ENCODE peak calls at places on chromosomes 12 and 14, in four cellular contexts. One of them, this sample, is unnamed.

GRCh38 chr12:55698241-55698955 is 9.3 kb downstream of the ITGA7 start:
- DNase-seq in heart left ventricle: no peak
- DNase-seq in A673: no peak
- DNase-seq in pancreas: peak; percentile 35
- DNase-seq in this sample: no peak

GRCh38 chr14:24243336-24243836 is 963 bp upstream of the TINF2 start:
- DNase-seq in heart left ventricle: no peak
- DNase-seq in A673: no peak
- DNase-seq in pancreas: no peak
- DNase-seq in this sample: no peak

GRCh38 chr14:72828604-72829003 is 65.3 kb downstream of the DPF3 start:
- DNase-seq in heart left ventricle: peak; percentile 43
- DNase-seq in A673: no peak
- DNase-seq in pancreas: no peak
- DNase-seq in this sample: no peak

GRCh38 chr12:11622774-11623375 is 26.6 kb upstream of the ETV6 start:
- DNase-seq in heart left ventricle: no peak
- DNase-seq in A673: peak; percentile 29
- DNase-seq in pancreas: no peak
- DNase-seq in this sample: no peak

GRCh38 chr12:57899010-57899662 is 42.2 kb upstream of the ATP23 start:
- DNase-seq in heart left ventricle: peak; percentile 51
- DNase-seq in A673: no peak
- DNase-seq in pancreas: peak; percentile 65
- DNase-seq in this sample: no peak

GRCh38 chr12:48771588-48772112 is 17.2 kb downstream of the ADCY6 start:
- DNase-seq in heart left ventricle: no peak
- DNase-seq in A673: no peak
- DNase-seq in pancreas: no peak
- DNase-seq in this sample: no peak

GRCh38 chr12:8026282-8026637 is 6.3 kb upstream of the FOXJ2 start:
- DNase-seq in heart left ventricle: no peak
- DNase-seq in A673: no peak
- DNase-seq in pancreas: no peak
- DNase-seq in this sample: no peak

GRCh38 chr14:39426605-39427004 is 5.6 kb downstream of the FBXO33 start:
- DNase-seq in heart left ventricle: no peak
- DNase-seq in A673: peak; percentile 39
- DNase-seq in pancreas: no peak
- DNase-seq in this sample: peak; percentile 21

GRCh38 chr12:2274733-2275132 is 221.9 kb downstream of the CACNA1C start:
- DNase-seq in heart left ventricle: no peak
- DNase-seq in A673: no peak
- DNase-seq in pancreas: no peak
- DNase-seq in this sample: no peak

GRCh38 chr14:77307099-77307496 is 13.6 kb downstream of the POMT2 start:
- DNase-seq in heart left ventricle: no peak
- DNase-seq in A673: no peak
- DNase-seq in pancreas: no peak
- DNase-seq in this sample: no peak

GRCh38 chr14:77305696-77306095 is 15.0 kb downstream of the POMT2 start:
- DNase-seq in heart left ventricle: no peak
- DNase-seq in A673: no peak
- DNase-seq in pancreas: no peak
- DNase-seq in this sample: no peak

GRCh38 chr14:77303417-77304156 is 17.1 kb downstream of the POMT2 start:
- DNase-seq in heart left ventricle: no peak
- DNase-seq in A673: peak; percentile 32
- DNase-seq in pancreas: no peak
- DNase-seq in this sample: peak; percentile 96

GRCh38 chr14:77309122-77309521 is 11.6 kb downstream of the POMT2 start:
- DNase-seq in heart left ventricle: no peak
- DNase-seq in A673: no peak
- DNase-seq in pancreas: no peak
- DNase-seq in this sample: no peak

DNA sequence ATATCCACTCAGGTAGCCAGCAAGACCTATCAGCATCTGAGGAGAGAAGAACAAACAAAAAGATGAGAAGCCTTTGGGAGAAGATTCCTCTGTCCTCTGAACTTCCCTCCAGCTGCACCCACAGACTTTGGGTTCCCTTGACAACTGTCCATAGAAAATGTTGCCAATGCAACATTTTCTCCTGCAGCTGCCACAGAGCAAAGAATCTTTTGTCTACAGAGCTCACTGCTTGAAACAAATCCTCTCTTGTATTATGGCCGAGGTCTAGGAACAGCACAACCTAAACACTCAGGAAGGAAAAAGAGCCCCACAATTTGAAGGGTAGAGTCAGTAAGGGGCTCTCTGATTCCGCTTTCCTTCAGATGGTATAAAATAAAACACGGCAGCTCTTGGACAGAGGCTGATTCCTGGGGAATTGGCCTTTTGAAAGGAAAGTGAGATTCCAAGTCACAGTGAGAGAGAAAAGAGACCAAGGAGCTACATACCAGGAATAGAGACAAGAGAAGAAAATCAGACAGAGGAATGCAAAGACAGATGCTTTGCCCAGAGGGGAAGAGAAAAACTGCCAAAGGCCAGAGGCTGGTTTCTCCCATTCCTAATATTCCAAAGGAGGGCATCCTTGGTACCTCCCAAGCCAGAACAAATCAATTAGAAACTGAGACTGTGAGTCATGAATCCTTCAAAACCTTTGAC is 14.1 kb downstream of the POMT2 start:
- DNase-seq in heart left ventricle: no peak
- DNase-seq in A673: no peak
- DNase-seq in pancreas: no peak
- DNase-seq in this sample: no peak
- H3K4me3 ChIP-seq in heart left ventricle: no peak overlapping the region
- H3K4me3 ChIP-seq in A673: no peak overlapping the region
- H3K4me3 ChIP-seq in pancreas: no peak overlapping the region
- H3K4me3 ChIP-seq in this sample: no peak overlapping the region

DNA sequence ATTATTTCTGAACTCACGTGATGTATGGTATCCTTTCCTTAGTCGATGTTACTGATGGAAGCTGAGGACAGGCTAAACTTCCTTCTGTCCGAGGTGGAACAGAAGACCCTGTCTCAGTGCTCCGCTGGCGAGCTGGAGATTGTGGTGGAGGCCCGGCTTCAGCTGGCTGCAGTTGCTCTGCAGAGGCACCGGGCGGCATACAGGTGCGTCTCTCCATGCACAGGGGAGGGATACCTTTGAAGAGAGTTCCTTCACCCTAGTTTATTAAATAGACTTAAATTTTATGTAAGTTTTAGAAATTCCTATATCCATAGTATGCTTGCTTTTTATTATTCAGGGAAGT is 186.7 kb upstream of the NEDD1 start:
- DNase-seq in heart left ventricle: no peak
- DNase-seq in A673: no peak
- DNase-seq in pancreas: peak; percentile 64
- DNase-seq in this sample: no peak
- TF ChIP-seq CTCF in heart left ventricle: no peak
- TF ChIP-seq CTCF in A673: no peak
- TF ChIP-seq CTCF in pancreas: no peak
- TF ChIP-seq CTCF in this sample: no peak

GRCh38 chr14:103491691-103492090 is 30.9 kb downstream of the CKB start:
- DNase-seq in heart left ventricle: no peak
- DNase-seq in A673: no peak
- DNase-seq in pancreas: no peak
- DNase-seq in this sample: no peak
- H3K36me3 ChIP-seq in heart left ventricle: no peaks in the 10 kb centered on the region
- H3K36me3 ChIP-seq in A673: peaks cover 38% of the 10 kb centered on the region
- H3K36me3 ChIP-seq in pancreas: peaks cover 62% of the 10 kb centered on the region
- H3K36me3 ChIP-seq in this sample: peaks cover 3% of the 10 kb centered on the region

GRCh38 chr14:74934476-74935339 is 11.6 kb upstream of the RPS6KL1 start:
- DNase-seq in heart left ventricle: peak; percentile 82
- DNase-seq in A673: no peak
- DNase-seq in pancreas: no peak
- DNase-seq in this sample: no peak
- H3K4me3 ChIP-seq in heart left ventricle: no peak overlapping the region
- H3K4me3 ChIP-seq in A673: no peak overlapping the region
- H3K4me3 ChIP-seq in pancreas: no peak overlapping the region
- H3K4me3 ChIP-seq in this sample: no peak overlapping the region

GRCh38 chr14:106666341-106666740 is 1140.0 kb downstream of the TMEM121 start:
- DNase-seq in heart left ventricle: no peak
- DNase-seq in A673: no peak
- DNase-seq in pancreas: no peak
- DNase-seq in this sample: no peak

GRCh38 chr14:106662947-106663346 is 1136.6 kb downstream of the TMEM121 start:
- DNase-seq in heart left ventricle: no peak
- DNase-seq in A673: no peak
- DNase-seq in pancreas: no peak
- DNase-seq in this sample: no peak

GRCh38 chr14:106670006-106670405 is 1143.6 kb downstream of the TMEM121 start:
- DNase-seq in heart left ventricle: no peak
- DNase-seq in A673: no peak
- DNase-seq in pancreas: no peak
- DNase-seq in this sample: no peak

GRCh38 chr14:106665814-106666213 is 1139.4 kb downstream of the TMEM121 start:
- DNase-seq in heart left ventricle: no peak
- DNase-seq in A673: no peak
- DNase-seq in pancreas: no peak
- DNase-seq in this sample: no peak
- TF ChIP-seq CTCF in heart left ventricle: no peak
- TF ChIP-seq CTCF in A673: peak; percentile 35
- TF ChIP-seq CTCF in pancreas: no peak
- TF ChIP-seq CTCF in this sample: no peak

DNA sequence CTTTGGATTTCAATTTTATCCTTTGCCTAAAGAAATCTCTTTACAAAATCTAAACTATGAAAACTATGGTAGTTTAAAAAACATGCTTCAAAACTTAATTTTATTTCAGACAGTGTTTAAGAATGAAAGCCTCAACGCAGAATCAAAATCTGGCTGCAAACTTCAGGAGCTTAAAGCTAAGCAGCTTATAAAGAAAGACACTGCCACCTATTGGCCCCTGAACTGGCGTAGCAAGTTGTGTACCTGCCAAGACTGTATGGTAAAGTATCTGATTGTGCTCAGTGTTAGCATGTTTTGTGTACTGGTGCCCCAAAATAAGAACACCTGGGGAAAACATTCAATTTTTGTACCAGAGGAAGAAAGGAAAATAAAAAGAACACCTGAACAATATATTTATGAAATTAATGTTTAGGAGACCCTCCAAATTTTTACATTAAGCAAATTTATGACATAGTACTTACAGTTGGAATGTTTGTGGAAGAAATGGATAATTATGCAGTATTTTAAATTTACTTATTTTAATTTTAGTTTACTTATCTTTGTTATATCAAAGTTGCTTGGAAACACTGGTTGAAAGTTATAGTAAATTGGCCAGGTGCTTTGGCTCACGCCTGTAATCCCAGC is 12.2 kb downstream of the UBR7 start:
- DNase-seq in heart left ventricle: no peak
- DNase-seq in A673: peak; percentile 70
- DNase-seq in pancreas: no peak
- DNase-seq in this sample: peak; percentile 48
- H3K36me3 ChIP-seq in heart left ventricle: no peaks in the 10 kb centered on the region
- H3K36me3 ChIP-seq in A673: peaks cover 72% of the 10 kb centered on the region
- H3K36me3 ChIP-seq in pancreas: peaks cover 35% of the 10 kb centered on the region
- H3K36me3 ChIP-seq in this sample: peaks cover 1% of the 10 kb centered on the region

GRCh38 chr12:52022841-52023181 is 16.1 kb downstream of the TAMALIN start:
- DNase-seq in heart left ventricle: peak; percentile 40
- DNase-seq in A673: no peak
- DNase-seq in pancreas: no peak
- DNase-seq in this sample: no peak
- H3K4me3 ChIP-seq in heart left ventricle: peak overlapping the region; percentile 60
- H3K4me3 ChIP-seq in A673: peak overlapping the region; percentile 60
- H3K4me3 ChIP-seq in pancreas: peak overlapping the region; percentile 38
- H3K4me3 ChIP-seq in this sample: peak overlapping the region; percentile 50

GRCh38 chr12:5492562-5492961 is 60.7 kb downstream of the NTF3 start:
- DNase-seq in heart left ventricle: no peak
- DNase-seq in A673: no peak
- DNase-seq in pancreas: no peak
- DNase-seq in this sample: no peak
- TF ChIP-seq CTCF in heart left ventricle: no peak
- TF ChIP-seq CTCF in A673: no peak
- TF ChIP-seq CTCF in pancreas: no peak
- TF ChIP-seq CTCF in this sample: no peak

DNA sequence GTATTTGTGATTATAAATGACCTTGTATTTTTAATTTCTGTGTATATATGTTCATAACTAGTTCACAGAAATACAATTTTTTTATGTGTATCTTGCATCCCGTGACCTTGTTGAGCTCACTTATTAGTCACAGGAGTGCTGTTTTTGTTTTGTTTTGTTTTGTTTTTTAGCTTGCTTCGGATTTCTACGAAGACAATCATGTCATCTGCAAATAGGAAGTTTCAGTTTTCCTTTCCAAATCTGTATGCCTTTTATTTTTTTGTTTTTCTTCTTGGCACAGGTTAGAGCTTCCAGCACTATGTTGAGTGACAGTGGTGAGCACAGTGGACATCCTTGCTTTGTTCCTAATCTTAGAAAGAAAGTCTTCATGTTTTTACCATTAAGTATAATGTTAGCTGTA is 229.2 kb upstream of the GARIN6 start:
- DNase-seq in heart left ventricle: no peak
- DNase-seq in A673: no peak
- DNase-seq in pancreas: no peak
- DNase-seq in this sample: no peak
- H3K36me3 ChIP-seq in heart left ventricle: no peaks in the 10 kb centered on the region
- H3K36me3 ChIP-seq in A673: no peaks in the 10 kb centered on the region
- H3K36me3 ChIP-seq in pancreas: no peaks in the 10 kb centered on the region
- H3K36me3 ChIP-seq in this sample: no peaks in the 10 kb centered on the region

GRCh38 chr14:69357544-69358200 is 40.4 kb downstream of the ERH start:
- DNase-seq in heart left ventricle: no peak
- DNase-seq in A673: no peak
- DNase-seq in pancreas: no peak
- DNase-seq in this sample: no peak
- H3K4me3 ChIP-seq in heart left ventricle: no peak overlapping the region
- H3K4me3 ChIP-seq in A673: no peak overlapping the region
- H3K4me3 ChIP-seq in pancreas: no peak overlapping the region
- H3K4me3 ChIP-seq in this sample: no peak overlapping the region